ENCODE peak calls at places on chromosome 21, in nine cellular contexts. Z is ovary, K is IMR-90, J is transverse colon, Y is heart left ventricle, D is sigmoid colon, H is upper lobe of left lung, E is A549, S is uterus. R is an unnamed sample.

GRCh38 chr21:17279663-17280062 is 233.2 kb upstream of the CXADR start:
- DNase-seq in Z (no peak), K (no peak), J (no peak), Y (no peak), D (no peak), H (no peak), E (no peak), S (no peak), R (no peak)

GRCh38 chr21:14600569-14601308 is 54.6 kb upstream of the SAMSN1 start:
- DNase-seq in Z (no peak), K (no peak), J (no peak), Y (no peak), D (no peak), H (no peak), E (no peak), S (no peak), R (no peak)

GRCh38 chr21:21163904-21164303 is 165.7 kb downstream of the NCAM2 start:
- DNase-seq in Z (peak; percentile 14), K (peak; percentile 82), J (peak; percentile 40), Y (peak; percentile 29), D (peak; percentile 70), H (peak; percentile 28), E (peak; percentile 0), S (peak; percentile 24), R (no peak)

GRCh38 chr21:26717146-26717739 is 128.0 kb downstream of the ADAMTS1 start:
- DNase-seq in Z (no peak), K (peak; percentile 31), J (no peak), Y (no peak), D (no peak), H (no peak), E (peak; percentile 2), S (no peak), R (no peak)

GRCh38 chr21:27647401-27647800 is 680.5 kb upstream of the ADAMTS5 start:
- DNase-seq in Z (no peak), K (no peak), J (no peak), Y (no peak), D (no peak), H (no peak), E (no peak), S (no peak), R (no peak)

GRCh38 chr21:46639489-46640386 is 4.3 kb downstream of the PRMT2 start:
- DNase-seq in Z (no peak), K (peak; percentile 16), J (no peak), Y (no peak), D (no peak), H (no peak), E (peak; percentile 20), S (no peak), R (no peak)

GRCh38 chr21:19541612-19542011 is 1138.0 kb upstream of the TMPRSS15 start:
- DNase-seq in Z (no peak), K (no peak), J (no peak), Y (no peak), D (no peak), H (no peak), E (no peak), S (no peak), R (no peak)

GRCh38 chr21:30839304-30839703 is 9.7 kb upstream of the KRTAP7-1 start:
- DNase-seq in Z (no peak), K (no peak), J (peak; percentile 7), Y (no peak), D (no peak), H (no peak), E (no peak), S (no peak), R (no peak)

GRCh38 chr21:17818158-17819113 is 720 bp downstream of the C21orf91 start:
- DNase-seq in Z (no peak), K (peak; percentile 23), J (peak; percentile 41), Y (peak; percentile 32), D (peak; percentile 68), H (peak; percentile 51), E (peak; percentile 1), S (peak; percentile 28), R (no peak)

GRCh38 chr21:38831526-38832467 is 26.1 kb downstream of the ETS2 start:
- DNase-seq in Z (no peak), K (peak; percentile 98), J (peak; percentile 78), Y (peak; percentile 64), D (peak; percentile 95), H (peak; percentile 89), E (no peak), S (peak; percentile 95), R (no peak)

GRCh38 chr21:33685613-33686197 is 43.4 kb downstream of the ITSN1 start:
- DNase-seq in Z (no peak), K (peak; percentile 66), J (no peak), Y (no peak), D (no peak), H (no peak), E (no peak), S (no peak), R (no peak)

GRCh38 chr21:31476551-31477120 is 132.6 kb upstream of the TIAM1 start:
- DNase-seq in Z (no peak), K (no peak), J (no peak), Y (no peak), D (peak; percentile 24), H (no peak), E (peak; percentile 4), S (no peak), R (no peak)

GRCh38 chr21:16678479-16678878 is 834.4 kb upstream of the CXADR start:
- DNase-seq in Z (no peak), K (no peak), J (no peak), Y (no peak), D (no peak), H (no peak), E (no peak), S (no peak), R (no peak)

GRCh38 chr21:16264314-16264713 is 534.5 kb downstream of the USP25 start:
- DNase-seq in Z (no peak), K (no peak), J (no peak), Y (no peak), D (no peak), H (no peak), E (no peak), S (no peak), R (no peak)

GRCh38 chr21:15841856-15842564 is 112.2 kb downstream of the USP25 start:
- DNase-seq in Z (no peak), K (peak; percentile 75), J (no peak), Y (no peak), D (no peak), H (no peak), E (no peak), S (no peak), R (no peak)

GRCh38 chr21:40840441-40840840 is 6.5 kb downstream of the DSCAM start:
- DNase-seq in Z (no peak), K (no peak), J (no peak), Y (no peak), D (no peak), H (no peak), E (no peak), S (no peak), R (no peak)

GRCh38 chr21:18228060-18228739 is 16.4 kb upstream of the CHODL start:
- DNase-seq in Z (no peak), K (no peak), J (no peak), Y (no peak), D (no peak), H (no peak), E (no peak), S (no peak), R (no peak)

GRCh38 chr21:17738171-17738953 is 80.8 kb downstream of the C21orf91 start:
- DNase-seq in Z (no peak), K (no peak), J (peak; percentile 18), Y (no peak), D (no peak), H (no peak), E (no peak), S (no peak), R (no peak)

GRCh38 chr21:14725219-14725618 is 179.1 kb upstream of the SAMSN1 start:
- DNase-seq in Z (no peak), K (no peak), J (no peak), Y (no peak), D (no peak), H (no peak), E (no peak), S (no peak), R (no peak)

GRCh38 chr21:31252611-31253010 is 91.5 kb downstream of the TIAM1 start:
- DNase-seq in Z (no peak), K (no peak), J (no peak), Y (no peak), D (no peak), H (no peak), E (no peak), S (no peak), R (no peak)

GRCh38 chr21:29829514-29830255 is 110.1 kb downstream of the GRIK1 start:
- DNase-seq in Z (no peak), K (no peak), J (no peak), Y (no peak), D (no peak), H (no peak), E (no peak), S (no peak), R (no peak)

GRCh38 chr21:34781508-34781907 is 112.7 kb downstream of the CLIC6 start:
- DNase-seq in Z (no peak), K (no peak), J (no peak), Y (no peak), D (no peak), H (no peak), E (no peak), S (no peak), R (no peak)
- H3K4me1 ChIP-seq in Z (no peaks in the 10 kb centered on the region), K (no peaks in the 10 kb centered on the region), J (no peaks in the 10 kb centered on the region), Y (no peaks in the 10 kb centered on the region), D (no peaks in the 10 kb centered on the region), H (no peaks in the 10 kb centered on the region), E (no peaks in the 10 kb centered on the region), S (no peaks in the 10 kb centered on the region), R (no peaks in the 10 kb centered on the region)

GRCh38 chr21:42308914-42309752 is 6.1 kb downstream of the TFF3 start:
- DNase-seq in Z (no peak), K (no peak), J (no peak), Y (no peak), D (peak; percentile 14), H (no peak), E (no peak), S (no peak), R (no peak)
- TF ChIP-seq CTCF in Z (no peak), K (no peak), J (no peak), Y (no peak), D (no peak), H (no peak), E (no peak), S (no peak), R (no peak)

DNA sequence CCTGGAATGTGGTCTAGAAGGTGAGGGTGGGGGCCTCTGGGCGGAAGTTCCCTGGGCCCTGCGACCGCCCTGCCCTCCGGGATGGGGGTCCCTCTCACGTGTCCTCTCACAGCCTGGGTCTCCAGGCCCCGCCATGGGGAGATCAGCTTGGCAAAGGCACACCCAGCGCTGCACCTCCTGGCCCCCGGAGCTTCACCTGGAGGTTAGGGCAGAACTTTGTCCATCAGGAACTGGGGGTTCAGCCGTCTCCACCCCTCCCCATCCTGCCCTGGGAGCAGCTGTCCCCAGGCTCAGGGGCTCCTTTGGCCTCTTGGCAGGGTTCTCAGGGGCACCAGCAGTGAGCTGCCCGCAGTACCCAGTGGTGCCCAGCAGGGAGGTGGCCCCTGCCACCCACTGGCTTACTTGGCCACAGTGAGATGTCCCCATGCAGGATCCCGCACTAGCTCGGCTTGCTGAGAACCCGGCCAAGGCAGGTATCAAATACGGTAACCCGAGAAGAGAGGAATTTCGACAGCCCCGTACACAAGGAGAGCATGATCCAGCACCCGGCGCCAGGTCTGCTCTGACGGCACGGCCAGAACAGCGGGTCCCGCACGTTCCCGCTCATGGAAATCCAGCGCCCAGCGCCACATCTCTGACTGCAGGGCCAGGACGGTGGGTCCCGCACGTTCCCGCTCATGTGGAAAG is 36.7 kb downstream of the RRP1 start:
- DNase-seq in Z (no peak), K (no peak), J (no peak), Y (peak; percentile 18), D (peak; percentile 60), H (no peak), E (no peak), S (no peak), R (no peak)
- TF ChIP-seq POLR2A in Z (no peak), K (no peak), J (no peak), Y (no peak), D (no peak), H (no peak), E (no peak), S (no peak), R (no peak)

GRCh38 chr21:42107881-42108553 is 36.9 kb downstream of the UMODL1 start:
- DNase-seq in Z (no peak), K (peak; percentile 65), J (peak; percentile 73), Y (peak; percentile 58), D (no peak), H (peak; percentile 79), E (peak; percentile 76), S (no peak), R (no peak)
- H3K4me1 ChIP-seq in Z (no peaks in the 10 kb centered on the region), K (peaks cover 3% of the 10 kb centered on the region), J (peaks cover 8% of the 10 kb centered on the region), Y (no peaks in the 10 kb centered on the region), D (no peaks in the 10 kb centered on the region), H (peaks cover 11% of the 10 kb centered on the region), E (no peaks in the 10 kb centered on the region), S (no peaks in the 10 kb centered on the region), R (no peaks in the 10 kb centered on the region)

R was measured in esophagus squamous epithelium.